ENCODE peak calls at places on chromosomes 12 and 14, in six cellular contexts. One of them, this sample, is unnamed.

GRCh38 chr14:103770902-103771301 is 55.3 kb downstream of the ZFYVE21 start:
- DNase-seq in RPMI7951: no peak
- DNase-seq in stimulated activated CD4-positive, alpha-beta T cell treated with anti-CD3 and anti-CD28 coated beads, Interleukin-1b, Interleukin-23, amount 100 ng/mL, for 24 hours: no peak
- DNase-seq in activated naive CD4-positive, alpha-beta T cell: no peak
- DNase-seq in activated CD4-positive, alpha-beta T cell treated with anti-CD3 and anti-CD28 coated beads, Interleukin-2, amount 50 U/mL, for 48 hours: no peak
- DNase-seq in activated CD8-positive, alpha-beta T cell treated with anti-CD3 and anti-CD28 coated beads for 36 hours: no peak
- DNase-seq in this sample: no peak

GRCh38 chr14:53217283-53217994 is 64.3 kb upstream of the DDHD1 start:
- DNase-seq in RPMI7951: peak; percentile 83
- DNase-seq in stimulated activated CD4-positive, alpha-beta T cell treated with anti-CD3 and anti-CD28 coated beads, Interleukin-1b, Interleukin-23, amount 100 ng/mL, for 24 hours: peak; percentile 55
- DNase-seq in activated naive CD4-positive, alpha-beta T cell: peak; percentile 21
- DNase-seq in activated CD4-positive, alpha-beta T cell treated with anti-CD3 and anti-CD28 coated beads, Interleukin-2, amount 50 U/mL, for 48 hours: peak; percentile 86
- DNase-seq in activated CD8-positive, alpha-beta T cell treated with anti-CD3 and anti-CD28 coated beads for 36 hours: peak; percentile 87
- DNase-seq in this sample: peak; percentile 71

GRCh38 chr12:76049575-76050251 is 18.1 kb upstream of the PHLDA1 start:
- DNase-seq in RPMI7951: no peak
- DNase-seq in stimulated activated CD4-positive, alpha-beta T cell treated with anti-CD3 and anti-CD28 coated beads, Interleukin-1b, Interleukin-23, amount 100 ng/mL, for 24 hours: no peak
- DNase-seq in activated naive CD4-positive, alpha-beta T cell: no peak
- DNase-seq in activated CD4-positive, alpha-beta T cell treated with anti-CD3 and anti-CD28 coated beads, Interleukin-2, amount 50 U/mL, for 48 hours: no peak
- DNase-seq in activated CD8-positive, alpha-beta T cell treated with anti-CD3 and anti-CD28 coated beads for 36 hours: no peak
- DNase-seq in this sample: no peak

GRCh38 chr12:1918875-1919236 is 404 bp upstream of the CACNA2D4 start:
- DNase-seq in RPMI7951: no peak
- DNase-seq in stimulated activated CD4-positive, alpha-beta T cell treated with anti-CD3 and anti-CD28 coated beads, Interleukin-1b, Interleukin-23, amount 100 ng/mL, for 24 hours: no peak
- DNase-seq in activated naive CD4-positive, alpha-beta T cell: no peak
- DNase-seq in activated CD4-positive, alpha-beta T cell treated with anti-CD3 and anti-CD28 coated beads, Interleukin-2, amount 50 U/mL, for 48 hours: no peak
- DNase-seq in activated CD8-positive, alpha-beta T cell treated with anti-CD3 and anti-CD28 coated beads for 36 hours: no peak
- DNase-seq in this sample: no peak

GRCh38 chr14:68877993-68878575 is 85.2 kb upstream of the ZFP36L1 start:
- DNase-seq in RPMI7951: no peak
- DNase-seq in stimulated activated CD4-positive, alpha-beta T cell treated with anti-CD3 and anti-CD28 coated beads, Interleukin-1b, Interleukin-23, amount 100 ng/mL, for 24 hours: no peak
- DNase-seq in activated naive CD4-positive, alpha-beta T cell: no peak
- DNase-seq in activated CD4-positive, alpha-beta T cell treated with anti-CD3 and anti-CD28 coated beads, Interleukin-2, amount 50 U/mL, for 48 hours: no peak
- DNase-seq in activated CD8-positive, alpha-beta T cell treated with anti-CD3 and anti-CD28 coated beads for 36 hours: no peak
- DNase-seq in this sample: no peak

GRCh38 chr14:96257056-96257455 is 1.0 kb downstream of the BDKRB1 start:
- DNase-seq in RPMI7951: no peak
- DNase-seq in stimulated activated CD4-positive, alpha-beta T cell treated with anti-CD3 and anti-CD28 coated beads, Interleukin-1b, Interleukin-23, amount 100 ng/mL, for 24 hours: no peak
- DNase-seq in activated naive CD4-positive, alpha-beta T cell: no peak
- DNase-seq in activated CD4-positive, alpha-beta T cell treated with anti-CD3 and anti-CD28 coated beads, Interleukin-2, amount 50 U/mL, for 48 hours: no peak
- DNase-seq in activated CD8-positive, alpha-beta T cell treated with anti-CD3 and anti-CD28 coated beads for 36 hours: no peak
- DNase-seq in this sample: no peak

GRCh38 chr14:96307434-96307833 is 51.4 kb downstream of the BDKRB1 start:
- DNase-seq in RPMI7951: no peak
- DNase-seq in stimulated activated CD4-positive, alpha-beta T cell treated with anti-CD3 and anti-CD28 coated beads, Interleukin-1b, Interleukin-23, amount 100 ng/mL, for 24 hours: no peak
- DNase-seq in activated naive CD4-positive, alpha-beta T cell: no peak
- DNase-seq in activated CD4-positive, alpha-beta T cell treated with anti-CD3 and anti-CD28 coated beads, Interleukin-2, amount 50 U/mL, for 48 hours: no peak
- DNase-seq in activated CD8-positive, alpha-beta T cell treated with anti-CD3 and anti-CD28 coated beads for 36 hours: no peak
- DNase-seq in this sample: no peak

GRCh38 chr12:88628856-88629509 is 48.7 kb upstream of the KITLG start:
- DNase-seq in RPMI7951: no peak
- DNase-seq in stimulated activated CD4-positive, alpha-beta T cell treated with anti-CD3 and anti-CD28 coated beads, Interleukin-1b, Interleukin-23, amount 100 ng/mL, for 24 hours: no peak
- DNase-seq in activated naive CD4-positive, alpha-beta T cell: no peak
- DNase-seq in activated CD4-positive, alpha-beta T cell treated with anti-CD3 and anti-CD28 coated beads, Interleukin-2, amount 50 U/mL, for 48 hours: no peak
- DNase-seq in activated CD8-positive, alpha-beta T cell treated with anti-CD3 and anti-CD28 coated beads for 36 hours: no peak
- DNase-seq in this sample: no peak

GRCh38 chr12:124507188-124508109 is 60.0 kb downstream of the NCOR2 start:
- DNase-seq in RPMI7951: peak; percentile 41
- DNase-seq in stimulated activated CD4-positive, alpha-beta T cell treated with anti-CD3 and anti-CD28 coated beads, Interleukin-1b, Interleukin-23, amount 100 ng/mL, for 24 hours: no peak
- DNase-seq in activated naive CD4-positive, alpha-beta T cell: no peak
- DNase-seq in activated CD4-positive, alpha-beta T cell treated with anti-CD3 and anti-CD28 coated beads, Interleukin-2, amount 50 U/mL, for 48 hours: no peak
- DNase-seq in activated CD8-positive, alpha-beta T cell treated with anti-CD3 and anti-CD28 coated beads for 36 hours: no peak
- DNase-seq in this sample: no peak

GRCh38 chr14:99078426-99078825 is 193.6 kb downstream of the BCL11B start:
- DNase-seq in RPMI7951: no peak
- DNase-seq in stimulated activated CD4-positive, alpha-beta T cell treated with anti-CD3 and anti-CD28 coated beads, Interleukin-1b, Interleukin-23, amount 100 ng/mL, for 24 hours: no peak
- DNase-seq in activated naive CD4-positive, alpha-beta T cell: no peak
- DNase-seq in activated CD4-positive, alpha-beta T cell treated with anti-CD3 and anti-CD28 coated beads, Interleukin-2, amount 50 U/mL, for 48 hours: no peak
- DNase-seq in activated CD8-positive, alpha-beta T cell treated with anti-CD3 and anti-CD28 coated beads for 36 hours: no peak
- DNase-seq in this sample: no peak

GRCh38 chr14:96065661-96066459 is 26.7 kb downstream of the C14orf132 start:
- DNase-seq in RPMI7951: no peak
- DNase-seq in stimulated activated CD4-positive, alpha-beta T cell treated with anti-CD3 and anti-CD28 coated beads, Interleukin-1b, Interleukin-23, amount 100 ng/mL, for 24 hours: no peak
- DNase-seq in activated naive CD4-positive, alpha-beta T cell: no peak
- DNase-seq in activated CD4-positive, alpha-beta T cell treated with anti-CD3 and anti-CD28 coated beads, Interleukin-2, amount 50 U/mL, for 48 hours: no peak
- DNase-seq in activated CD8-positive, alpha-beta T cell treated with anti-CD3 and anti-CD28 coated beads for 36 hours: no peak
- DNase-seq in this sample: no peak

GRCh38 chr14:97164014-97164413 is 366.8 kb downstream of the VRK1 start:
- DNase-seq in RPMI7951: peak; percentile 59
- DNase-seq in stimulated activated CD4-positive, alpha-beta T cell treated with anti-CD3 and anti-CD28 coated beads, Interleukin-1b, Interleukin-23, amount 100 ng/mL, for 24 hours: no peak
- DNase-seq in activated naive CD4-positive, alpha-beta T cell: no peak
- DNase-seq in activated CD4-positive, alpha-beta T cell treated with anti-CD3 and anti-CD28 coated beads, Interleukin-2, amount 50 U/mL, for 48 hours: no peak
- DNase-seq in activated CD8-positive, alpha-beta T cell treated with anti-CD3 and anti-CD28 coated beads for 36 hours: no peak
- DNase-seq in this sample: no peak

GRCh38 chr14:68543516-68543915 is 249.4 kb downstream of the ZFP36L1 start:
- DNase-seq in RPMI7951: no peak
- DNase-seq in stimulated activated CD4-positive, alpha-beta T cell treated with anti-CD3 and anti-CD28 coated beads, Interleukin-1b, Interleukin-23, amount 100 ng/mL, for 24 hours: no peak
- DNase-seq in activated naive CD4-positive, alpha-beta T cell: no peak
- DNase-seq in activated CD4-positive, alpha-beta T cell treated with anti-CD3 and anti-CD28 coated beads, Interleukin-2, amount 50 U/mL, for 48 hours: no peak
- DNase-seq in activated CD8-positive, alpha-beta T cell treated with anti-CD3 and anti-CD28 coated beads for 36 hours: no peak
- DNase-seq in this sample: no peak

GRCh38 chr12:2973566-2973965 is 14.4 kb downstream of the TEAD4 start:
- DNase-seq in RPMI7951: no peak
- DNase-seq in stimulated activated CD4-positive, alpha-beta T cell treated with anti-CD3 and anti-CD28 coated beads, Interleukin-1b, Interleukin-23, amount 100 ng/mL, for 24 hours: no peak
- DNase-seq in activated naive CD4-positive, alpha-beta T cell: no peak
- DNase-seq in activated CD4-positive, alpha-beta T cell treated with anti-CD3 and anti-CD28 coated beads, Interleukin-2, amount 50 U/mL, for 48 hours: no peak
- DNase-seq in activated CD8-positive, alpha-beta T cell treated with anti-CD3 and anti-CD28 coated beads for 36 hours: no peak
- DNase-seq in this sample: no peak

GRCh38 chr12:106304001-106304421 is 1.5 kb downstream of the TCP11L2 start:
- DNase-seq in RPMI7951: no peak
- DNase-seq in stimulated activated CD4-positive, alpha-beta T cell treated with anti-CD3 and anti-CD28 coated beads, Interleukin-1b, Interleukin-23, amount 100 ng/mL, for 24 hours: no peak
- DNase-seq in activated naive CD4-positive, alpha-beta T cell: no peak
- DNase-seq in activated CD4-positive, alpha-beta T cell treated with anti-CD3 and anti-CD28 coated beads, Interleukin-2, amount 50 U/mL, for 48 hours: no peak
- DNase-seq in activated CD8-positive, alpha-beta T cell treated with anti-CD3 and anti-CD28 coated beads for 36 hours: peak; percentile 17
- DNase-seq in this sample: no peak

GRCh38 chr12:122421815-122422737 is at the start of gene CLIP1:
- DNase-seq in RPMI7951: peak; percentile 66
- DNase-seq in stimulated activated CD4-positive, alpha-beta T cell treated with anti-CD3 and anti-CD28 coated beads, Interleukin-1b, Interleukin-23, amount 100 ng/mL, for 24 hours: peak; percentile 15
- DNase-seq in activated naive CD4-positive, alpha-beta T cell: peak; percentile 43
- DNase-seq in activated CD4-positive, alpha-beta T cell treated with anti-CD3 and anti-CD28 coated beads, Interleukin-2, amount 50 U/mL, for 48 hours: peak; percentile 66
- DNase-seq in activated CD8-positive, alpha-beta T cell treated with anti-CD3 and anti-CD28 coated beads for 36 hours: peak; percentile 62
- DNase-seq in this sample: peak; percentile 74

GRCh38 chr12:55780695-55781094 is 36.8 kb downstream of the SARNP start:
- DNase-seq in RPMI7951: no peak
- DNase-seq in stimulated activated CD4-positive, alpha-beta T cell treated with anti-CD3 and anti-CD28 coated beads, Interleukin-1b, Interleukin-23, amount 100 ng/mL, for 24 hours: no peak
- DNase-seq in activated naive CD4-positive, alpha-beta T cell: no peak
- DNase-seq in activated CD4-positive, alpha-beta T cell treated with anti-CD3 and anti-CD28 coated beads, Interleukin-2, amount 50 U/mL, for 48 hours: no peak
- DNase-seq in activated CD8-positive, alpha-beta T cell treated with anti-CD3 and anti-CD28 coated beads for 36 hours: no peak
- DNase-seq in this sample: no peak

GRCh38 chr12:49342066-49342913 is 4.4 kb upstream of the DNAJC22 start:
- DNase-seq in RPMI7951: peak; percentile 28
- DNase-seq in stimulated activated CD4-positive, alpha-beta T cell treated with anti-CD3 and anti-CD28 coated beads, Interleukin-1b, Interleukin-23, amount 100 ng/mL, for 24 hours: peak; percentile 67
- DNase-seq in activated naive CD4-positive, alpha-beta T cell: no peak
- DNase-seq in activated CD4-positive, alpha-beta T cell treated with anti-CD3 and anti-CD28 coated beads, Interleukin-2, amount 50 U/mL, for 48 hours: peak; percentile 93
- DNase-seq in activated CD8-positive, alpha-beta T cell treated with anti-CD3 and anti-CD28 coated beads for 36 hours: peak; percentile 93
- DNase-seq in this sample: peak; percentile 94

GRCh38 chr14:74882103-74882920 is 596 bp downstream of the DLST start:
- DNase-seq in RPMI7951: peak; percentile 42
- DNase-seq in stimulated activated CD4-positive, alpha-beta T cell treated with anti-CD3 and anti-CD28 coated beads, Interleukin-1b, Interleukin-23, amount 100 ng/mL, for 24 hours: no peak
- DNase-seq in activated naive CD4-positive, alpha-beta T cell: no peak
- DNase-seq in activated CD4-positive, alpha-beta T cell treated with anti-CD3 and anti-CD28 coated beads, Interleukin-2, amount 50 U/mL, for 48 hours: peak; percentile 59
- DNase-seq in activated CD8-positive, alpha-beta T cell treated with anti-CD3 and anti-CD28 coated beads for 36 hours: peak; percentile 62
- DNase-seq in this sample: peak; percentile 61

GRCh38 chr14:63524537-63525155 is 18.5 kb downstream of the PPP2R5E start:
- DNase-seq in RPMI7951: no peak
- DNase-seq in stimulated activated CD4-positive, alpha-beta T cell treated with anti-CD3 and anti-CD28 coated beads, Interleukin-1b, Interleukin-23, amount 100 ng/mL, for 24 hours: no peak
- DNase-seq in activated naive CD4-positive, alpha-beta T cell: no peak
- DNase-seq in activated CD4-positive, alpha-beta T cell treated with anti-CD3 and anti-CD28 coated beads, Interleukin-2, amount 50 U/mL, for 48 hours: no peak
- DNase-seq in activated CD8-positive, alpha-beta T cell treated with anti-CD3 and anti-CD28 coated beads for 36 hours: peak; percentile 47
- DNase-seq in this sample: no peak

GRCh38 chr12:97131220-97131981 is 224.3 kb downstream of the NEDD1 start:
- DNase-seq in RPMI7951: no peak
- DNase-seq in stimulated activated CD4-positive, alpha-beta T cell treated with anti-CD3 and anti-CD28 coated beads, Interleukin-1b, Interleukin-23, amount 100 ng/mL, for 24 hours: no peak
- DNase-seq in activated naive CD4-positive, alpha-beta T cell: no peak
- DNase-seq in activated CD4-positive, alpha-beta T cell treated with anti-CD3 and anti-CD28 coated beads, Interleukin-2, amount 50 U/mL, for 48 hours: no peak
- DNase-seq in activated CD8-positive, alpha-beta T cell treated with anti-CD3 and anti-CD28 coated beads for 36 hours: no peak
- DNase-seq in this sample: no peak

GRCh38 chr12:3680919-3681594 is 71.9 kb downstream of the CRACR2A start:
- DNase-seq in RPMI7951: peak; percentile 9
- DNase-seq in stimulated activated CD4-positive, alpha-beta T cell treated with anti-CD3 and anti-CD28 coated beads, Interleukin-1b, Interleukin-23, amount 100 ng/mL, for 24 hours: no peak
- DNase-seq in activated naive CD4-positive, alpha-beta T cell: no peak
- DNase-seq in activated CD4-positive, alpha-beta T cell treated with anti-CD3 and anti-CD28 coated beads, Interleukin-2, amount 50 U/mL, for 48 hours: no peak
- DNase-seq in activated CD8-positive, alpha-beta T cell treated with anti-CD3 and anti-CD28 coated beads for 36 hours: no peak
- DNase-seq in this sample: no peak

GRCh38 chr12:1595026-1595561 is 713 bp upstream of the FBXL14 start:
- DNase-seq in RPMI7951: no peak
- DNase-seq in stimulated activated CD4-positive, alpha-beta T cell treated with anti-CD3 and anti-CD28 coated beads, Interleukin-1b, Interleukin-23, amount 100 ng/mL, for 24 hours: no peak
- DNase-seq in activated naive CD4-positive, alpha-beta T cell: no peak
- DNase-seq in activated CD4-positive, alpha-beta T cell treated with anti-CD3 and anti-CD28 coated beads, Interleukin-2, amount 50 U/mL, for 48 hours: no peak
- DNase-seq in activated CD8-positive, alpha-beta T cell treated with anti-CD3 and anti-CD28 coated beads for 36 hours: no peak
- DNase-seq in this sample: no peak

GRCh38 chr12:80702889-80703605 is 4.4 kb upstream of the MYF6 start:
- DNase-seq in RPMI7951: peak; percentile 42
- DNase-seq in stimulated activated CD4-positive, alpha-beta T cell treated with anti-CD3 and anti-CD28 coated beads, Interleukin-1b, Interleukin-23, amount 100 ng/mL, for 24 hours: no peak
- DNase-seq in activated naive CD4-positive, alpha-beta T cell: no peak
- DNase-seq in activated CD4-positive, alpha-beta T cell treated with anti-CD3 and anti-CD28 coated beads, Interleukin-2, amount 50 U/mL, for 48 hours: no peak
- DNase-seq in activated CD8-positive, alpha-beta T cell treated with anti-CD3 and anti-CD28 coated beads for 36 hours: no peak
- DNase-seq in this sample: no peak

GRCh38 chr12:118356809-118357326 is 15.8 kb downstream of the TAOK3 start:
- DNase-seq in RPMI7951: peak; percentile 57
- DNase-seq in stimulated activated CD4-positive, alpha-beta T cell treated with anti-CD3 and anti-CD28 coated beads, Interleukin-1b, Interleukin-23, amount 100 ng/mL, for 24 hours: no peak
- DNase-seq in activated naive CD4-positive, alpha-beta T cell: no peak
- DNase-seq in activated CD4-positive, alpha-beta T cell treated with anti-CD3 and anti-CD28 coated beads, Interleukin-2, amount 50 U/mL, for 48 hours: peak; percentile 31
- DNase-seq in activated CD8-positive, alpha-beta T cell treated with anti-CD3 and anti-CD28 coated beads for 36 hours: peak; percentile 32
- DNase-seq in this sample: no peak

GRCh38 chr14:89794096-89794495 is 160.4 kb downstream of the EFCAB11 start:
- DNase-seq in RPMI7951: no peak
- DNase-seq in stimulated activated CD4-positive, alpha-beta T cell treated with anti-CD3 and anti-CD28 coated beads, Interleukin-1b, Interleukin-23, amount 100 ng/mL, for 24 hours: no peak
- DNase-seq in activated naive CD4-positive, alpha-beta T cell: no peak
- DNase-seq in activated CD4-positive, alpha-beta T cell treated with anti-CD3 and anti-CD28 coated beads, Interleukin-2, amount 50 U/mL, for 48 hours: no peak
- DNase-seq in activated CD8-positive, alpha-beta T cell treated with anti-CD3 and anti-CD28 coated beads for 36 hours: no peak
- DNase-seq in this sample: no peak

GRCh38 chr14:81927069-81927468 is 393.4 kb upstream of the SEL1L start:
- DNase-seq in RPMI7951: no peak
- DNase-seq in stimulated activated CD4-positive, alpha-beta T cell treated with anti-CD3 and anti-CD28 coated beads, Interleukin-1b, Interleukin-23, amount 100 ng/mL, for 24 hours: no peak
- DNase-seq in activated naive CD4-positive, alpha-beta T cell: no peak
- DNase-seq in activated CD4-positive, alpha-beta T cell treated with anti-CD3 and anti-CD28 coated beads, Interleukin-2, amount 50 U/mL, for 48 hours: no peak
- DNase-seq in activated CD8-positive, alpha-beta T cell treated with anti-CD3 and anti-CD28 coated beads for 36 hours: no peak
- DNase-seq in this sample: no peak

This sample was measured in K562.